ENCODE peak calls at places on chromosomes 3 and 15, in six cellular contexts. P is progenitor cell of endocrine pancreas, D is amniotic stem cell, I is neural progenitor cell, K is choroid plexus epithelial cell, U is NCI-H748 treated with DMSO at 0.1 percent for 48 hours. Z is an unnamed sample.

GRCh38 chr15:92667291-92667904 is 11.8 kb upstream of the FAM174B start:
- DNase-seq in U (peak), P (no peak), D (no peak), K (no peak), I (no peak), Z (no peak)

GRCh38 chr3:124329723-124330122 is 337.8 kb upstream of the ROPN1 start:
- DNase-seq in D (no peak), K (no peak), U (no peak), I (no peak), P (no peak), Z (no peak)

GRCh38 chr3:105085506-105085905 is 281.2 kb upstream of the ALCAM start:
- DNase-seq in P (no peak), U (no peak), I (no peak), K (no peak), D (no peak), Z (no peak)

GRCh38 chr3:39349080-39349479 is 19.6 kb downstream of the CCR8 start:
- DNase-seq in I (no peak), P (no peak), D (no peak), K (no peak), U (peak), Z (no peak)

GRCh38 chr3:10738688-10739372 is 77.2 kb upstream of the SLC6A11 start:
- DNase-seq in D (no peak), U (peak), K (peak), P (peak), I (peak), Z (peak)

GRCh38 chr15:77097921-77098320 is 27.0 kb upstream of the TSPAN3 start:
- DNase-seq in U (no peak), I (no peak), P (no peak), D (no peak), K (no peak), Z (no peak)

GRCh38 chr3:59212128-59212764 is 162.4 kb upstream of the CFAP20DC start:
- DNase-seq in K (peak), D (peak), I (peak), U (peak), P (no peak), Z (no peak)

GRCh38 chr15:33396457-33396856 is 85.7 kb downstream of the RYR3 start:
- DNase-seq in I (no peak), K (no peak), P (no peak), D (no peak), U (no peak), Z (no peak)

GRCh38 chr3:53721187-53721946 is 124.9 kb downstream of the CHDH start:
- DNase-seq in I (peak), D (no peak), P (no peak), U (no peak), K (no peak), Z (no peak)

GRCh38 chr3:4271834-4272233 is 31.3 kb upstream of the SETMAR start:
- DNase-seq in D (peak), U (no peak), K (peak), I (peak), P (no peak), Z (no peak)

GRCh38 chr3:171833775-171834460 is 9.2 kb upstream of the TMEM212 start:
- DNase-seq in K (peak), D (no peak), I (no peak), U (peak), P (no peak), Z (no peak)

GRCh38 chr3:60178931-60179653 is 1072.2 kb downstream of the FHIT start:
- DNase-seq in I (no peak), K (no peak), D (no peak), P (no peak), U (no peak), Z (no peak)

GRCh38 chr3:14144423-14145075 is 19.7 kb downstream of the TMEM43 start:
- DNase-seq in I (no peak), P (no peak), D (peak), K (peak), U (peak), Z (peak)

GRCh38 chr3:36196058-36196457 is 184.2 kb upstream of the STAC start:
- DNase-seq in U (no peak), K (no peak), P (no peak), D (no peak), I (no peak), Z (no peak)

GRCh38 chr3:10344147-10344943 is 23.4 kb upstream of the SEC13 start:
- DNase-seq in K (peak), D (peak), I (peak), P (peak), U (peak), Z (peak)

GRCh38 chr3:45560270-45561020 is 34.1 kb upstream of the LIMD1 start:
- DNase-seq in P (no peak), I (no peak), D (no peak), U (no peak), K (peak), Z (no peak)

GRCh38 chr3:48426401-48426909 is 3.4 kb downstream of the PLXNB1 start:
- DNase-seq in U (no peak), D (no peak), P (no peak), K (no peak), I (no peak), Z (no peak)

GRCh38 chr15:74307827-74308642 is 59.4 kb downstream of the CYP11A1 start:
- DNase-seq in K (peak), P (no peak), U (peak), D (peak), I (peak), Z (peak)

GRCh38 chr3:144343343-144343742 is 371.7 kb downstream of the DIPK2A start:
- DNase-seq in I (no peak), P (no peak), D (no peak), K (no peak), U (no peak), Z (no peak)

GRCh38 chr15:72784233-72784876 is 797 bp upstream of the ADPGK start:
- DNase-seq in I (peak), U (peak), K (peak), D (peak), P (no peak), Z (no peak)

GRCh38 chr3:141275973-141276372 is 44.3 kb downstream of the PXYLP1 start:
- DNase-seq in K (peak), I (no peak), P (no peak), U (peak), D (no peak), Z (peak)

GRCh38 chr15:67049351-67050044 is 15.9 kb upstream of the SMAD3 start:
- DNase-seq in D (peak), P (no peak), I (no peak), U (no peak), K (peak), Z (no peak)